ENCODE peak calls at places on chromosome 18, in seven cellular contexts. H is IMR-90, P is A549, T is K562, V is GM12878, K is HepG2, Z is SK-N-SH. I is an unnamed sample.

GRCh38 chr18:59669872-59670657 is 27.2 kb downstream of the CCBE1 start:
- DNase-seq in V (no peak), H (peak; percentile 78), Z (no peak), T (no peak), P (no peak), K (no peak), I (no peak)

GRCh38 chr18:907171-907879 is 2.7 kb downstream of the ADCYAP1 start:
- DNase-seq in K (no peak), H (no peak), T (no peak), V (no peak), Z (peak; percentile 49), P (no peak), I (no peak)

GRCh38 chr18:58579561-58580047 is 49.3 kb downstream of the ALPK2 start:
- DNase-seq in V (no peak), P (peak; percentile 63), K (peak; percentile 90), T (no peak), H (peak; percentile 91), Z (no peak), I (no peak)

GRCh38 chr18:34542625-34543024 is 167.5 kb upstream of the DTNA start:
- DNase-seq in K (no peak), Z (no peak), V (no peak), T (no peak), H (no peak), P (no peak), I (no peak)

GRCh38 chr18:72867721-72868665 is at the start of gene NETO1:
- DNase-seq in Z (peak; percentile 35), H (no peak), V (no peak), K (no peak), T (no peak), P (no peak), I (no peak)

GRCh38 chr18:44851806-44852205 is 171.1 kb downstream of the SETBP1 start:
- DNase-seq in K (no peak), V (no peak), Z (no peak), H (no peak), T (no peak), P (no peak), I (no peak)

GRCh38 chr18:71831039-71831438 is 713.1 kb downstream of the CBLN2 start:
- DNase-seq in Z (no peak), V (no peak), T (no peak), H (peak; percentile 13), K (no peak), P (no peak), I (no peak)

GRCh38 chr18:57660961-57661360 is 39.3 kb upstream of the NARS1 start:
- DNase-seq in K (no peak), V (no peak), H (peak; percentile 91), T (peak; percentile 39), P (no peak), Z (no peak), I (no peak)

GRCh38 chr18:76314496-76314895 is 180.5 kb downstream of the ZNF516 start:
- DNase-seq in V (no peak), K (peak; percentile 11), T (no peak), Z (no peak), H (no peak), P (no peak), I (no peak)

GRCh38 chr18:8501044-8501443 is 108.2 kb upstream of the RAB12 start:
- DNase-seq in H (no peak), V (no peak), T (no peak), K (no peak), P (no peak), Z (no peak), I (no peak)

GRCh38 chr18:35477497-35477896 is 20.3 kb downstream of the INO80C start:
- DNase-seq in T (no peak), V (no peak), Z (no peak), P (no peak), K (no peak), H (no peak), I (no peak)

GRCh38 chr18:12750076-12750707 is 47.4 kb downstream of the PSMG2 start:
- DNase-seq in H (no peak), P (no peak), K (no peak), T (no peak), Z (no peak), V (peak; percentile 23), I (no peak)

GRCh38 chr18:3652380-3653262 is 202.6 kb downstream of the TGIF1 start:
- DNase-seq in P (peak; percentile 89), V (no peak), K (peak; percentile 96), T (peak; percentile 97), H (peak; percentile 99), Z (peak; percentile 45), I (no peak)

GRCh38 chr18:3816601-3817363 is 366.8 kb downstream of the TGIF1 start:
- DNase-seq in K (peak; percentile 44), H (peak; percentile 99), P (peak; percentile 22), V (no peak), T (no peak), Z (no peak), I (no peak)

GRCh38 chr18:26617151-26617554 is 68.8 kb upstream of the KCTD1 start:
- DNase-seq in H (peak; percentile 90), P (peak; percentile 64), T (no peak), V (no peak), Z (no peak), K (peak; percentile 25), I (no peak)

GRCh38 chr18:59344990-59345389 is 14.1 kb downstream of the LMAN1 start:
- DNase-seq in T (no peak), Z (no peak), K (no peak), P (no peak), H (no peak), V (no peak), I (no peak)

GRCh38 chr18:29002747-29003146 is 825.8 kb upstream of the CDH2 start:
- DNase-seq in K (no peak), P (no peak), H (no peak), Z (no peak), V (no peak), T (no peak), I (no peak)

GRCh38 chr18:59238385-59238784 is 18.4 kb downstream of the GRP start:
- DNase-seq in T (no peak), V (no peak), H (no peak), P (no peak), K (no peak), Z (no peak), I (no peak)

GRCh38 chr18:58228762-58229161 is 184.7 kb downstream of the NEDD4L start:
- DNase-seq in V (no peak), K (no peak), Z (no peak), T (no peak), H (no peak), P (no peak), I (no peak)

DNA sequence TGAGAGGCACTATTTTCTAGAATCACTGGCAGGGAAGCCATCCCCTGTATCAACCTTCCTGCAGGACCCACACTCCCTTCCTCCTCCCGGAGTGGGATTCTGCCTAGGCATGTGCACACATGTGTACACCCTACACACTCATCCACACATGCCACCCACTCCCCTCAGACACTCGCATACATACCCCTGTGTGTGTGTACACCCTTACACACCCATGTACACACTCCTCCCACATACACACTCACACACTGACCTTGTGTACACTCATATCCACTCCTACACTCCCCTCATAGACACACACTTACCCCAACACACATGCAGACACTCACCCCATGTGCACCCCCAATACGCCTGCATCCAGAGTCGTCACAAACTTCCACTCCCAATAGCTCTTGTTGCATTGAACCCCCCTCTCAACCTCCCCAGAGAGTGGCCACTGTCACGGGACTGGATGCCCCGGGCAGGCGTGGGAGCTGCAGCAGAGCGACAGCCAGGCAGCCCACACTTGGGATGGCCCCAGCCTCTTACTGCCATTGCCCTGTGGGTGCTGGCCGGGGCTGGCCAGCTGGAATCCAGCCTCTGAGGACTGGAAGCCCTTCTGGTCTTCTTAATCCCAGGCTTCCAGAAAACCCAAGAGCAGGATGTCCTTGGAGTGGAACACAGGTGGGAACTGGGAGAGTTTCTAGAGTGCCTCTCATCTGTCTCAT is 251.0 kb downstream of the LOXHD1 start:
- DNase-seq in Z (no peak), P (no peak), K (no peak), T (no peak), V (no peak), H (no peak), I (no peak)
- H3K27ac ChIP-seq in Z (no peak overlapping the region), P (no peak overlapping the region), K (no peak overlapping the region), T (no peak overlapping the region), V (no peak overlapping the region), H (no peak overlapping the region), I (no peak overlapping the region)

GRCh38 chr18:75163736-75164135 is 45.2 kb downstream of the PTGR3 start:
- DNase-seq in Z (no peak), K (no peak), T (no peak), P (no peak), H (no peak), V (no peak), I (no peak)

GRCh38 chr18:75162467-75162866 is 46.5 kb downstream of the PTGR3 start:
- DNase-seq in H (peak; percentile 71), T (no peak), V (no peak), Z (no peak), K (no peak), P (no peak), I (no peak)

GRCh38 chr18:75162978-75163377 is 46.0 kb downstream of the PTGR3 start:
- DNase-seq in T (no peak), Z (no peak), H (no peak), P (no peak), V (no peak), K (no peak), I (no peak)

GRCh38 chr18:75160315-75160714 is 48.6 kb downstream of the PTGR3 start:
- DNase-seq in V (no peak), Z (no peak), H (no peak), K (no peak), T (no peak), P (no peak), I (no peak)

DNA sequence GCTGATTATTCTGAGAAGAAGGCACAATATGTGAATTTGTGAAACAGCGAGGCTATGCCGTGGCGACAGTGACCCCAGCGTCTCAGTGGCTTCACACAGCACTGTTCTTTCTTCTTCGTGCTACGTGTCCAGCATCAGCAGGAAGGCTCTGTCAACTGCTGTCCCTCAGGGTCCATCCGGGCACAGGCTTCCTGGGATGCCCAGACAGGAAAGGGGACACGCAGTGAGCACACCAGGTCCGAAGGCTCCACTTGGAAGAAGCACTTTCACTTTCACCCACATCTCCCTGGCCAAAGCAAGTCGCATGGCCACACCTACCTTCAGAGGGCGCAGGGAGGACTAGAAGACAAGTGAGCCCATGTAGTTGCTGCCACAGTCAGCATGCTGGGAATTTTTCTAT is 47.3 kb downstream of the PTGR3 start:
- DNase-seq in K (peak; percentile 77), H (no peak), Z (no peak), T (peak; percentile 24), V (no peak), P (peak; percentile 50), I (no peak)
- TF ChIP-seq RFX5 in K (no peak), H (no peak), Z (no peak), T (no peak), V (no peak), P (no peak), I (no peak)

GRCh38 chr18:25454728-25455127 is 102.8 kb upstream of the ZNF521 start:
- DNase-seq in V (no peak), Z (no peak), K (no peak), T (no peak), P (no peak), H (no peak), I (no peak)
- H3K27ac ChIP-seq in V (no peak overlapping the region), Z (no peak overlapping the region), K (no peak overlapping the region), T (no peak overlapping the region), P (no peak overlapping the region), H (no peak overlapping the region), I (no peak overlapping the region)

DNA sequence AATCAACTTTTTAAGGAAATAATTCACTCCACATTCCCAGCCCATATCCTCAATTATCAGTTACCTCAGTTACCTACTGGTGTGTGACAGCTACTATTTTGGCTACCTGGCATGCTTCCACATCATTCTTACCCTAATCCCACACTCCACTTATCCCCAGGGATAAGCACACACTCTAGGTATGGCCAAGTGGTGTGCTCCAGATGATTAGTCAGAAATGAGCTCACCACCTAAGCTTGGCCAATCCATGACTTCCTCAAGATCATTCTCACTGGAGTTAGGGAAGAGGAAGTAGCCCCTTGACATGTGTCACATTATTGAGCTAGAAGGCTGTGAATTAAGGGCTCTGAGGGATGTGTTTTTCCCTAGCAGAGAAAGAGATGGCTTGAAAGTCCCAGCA is 20.9 kb upstream of the SMAD4 start:
- DNase-seq in T (no peak), V (no peak), H (peak; percentile 21), P (no peak), K (no peak), Z (no peak), I (no peak)
- TF ChIP-seq RFX5 in T (no peak), V (no peak), H (no peak), P (no peak), K (no peak), Z (no peak), I (no peak)

I was measured in H1.